ENCODE peak calls at places on chromosomes 12 and 14, in five cellular contexts. One of them, this sample, is unnamed.

GRCh38 chr12:23359975-23360638 is 589.4 kb downstream of the SOX5 start:
- DNase-seq in PC-9: no peak
- DNase-seq in HCT116: no peak
- DNase-seq in kidney epithelial cell: no peak
- DNase-seq in GM23338: no peak
- DNase-seq in this sample: no peak

GRCh38 chr14:38217538-38217937 is 9.8 kb downstream of the SSTR1 start:
- DNase-seq in kidney epithelial cell: no peak
- DNase-seq in GM23338: peak
- DNase-seq in PC-9: no peak
- DNase-seq in HCT116: no peak
- DNase-seq in this sample: no peak

GRCh38 chr14:69922198-69922597 is 43.0 kb downstream of the SMOC1 start:
- DNase-seq in PC-9: no peak
- DNase-seq in kidney epithelial cell: no peak
- DNase-seq in GM23338: no peak
- DNase-seq in HCT116: no peak
- DNase-seq in this sample: no peak

GRCh38 chr12:32116897-32117296 is 10.2 kb downstream of the BICD1 start:
- DNase-seq in kidney epithelial cell: no peak
- DNase-seq in GM23338: no peak
- DNase-seq in HCT116: no peak
- DNase-seq in PC-9: no peak
- DNase-seq in this sample: peak

GRCh38 chr14:90996967-90997366 is 63.5 kb downstream of the RPS6KA5 start:
- DNase-seq in PC-9: no peak
- DNase-seq in HCT116: no peak
- DNase-seq in GM23338: no peak
- DNase-seq in kidney epithelial cell: no peak
- DNase-seq in this sample: no peak

GRCh38 chr12:52415870-52416750 is 10.0 kb upstream of the KRT82 start:
- DNase-seq in kidney epithelial cell: no peak
- DNase-seq in HCT116: no peak
- DNase-seq in GM23338: no peak
- DNase-seq in PC-9: peak
- DNase-seq in this sample: peak

GRCh38 chr12:71626768-71627167 is 36.9 kb downstream of the ZFC3H1 start:
- DNase-seq in kidney epithelial cell: no peak
- DNase-seq in GM23338: no peak
- DNase-seq in HCT116: no peak
- DNase-seq in PC-9: no peak
- DNase-seq in this sample: peak

GRCh38 chr14:34359423-34360120 is 102.5 kb downstream of the SPTSSA start:
- DNase-seq in PC-9: no peak
- DNase-seq in GM23338: no peak
- DNase-seq in HCT116: no peak
- DNase-seq in kidney epithelial cell: no peak
- DNase-seq in this sample: no peak

GRCh38 chr14:66495214-66496098 is 9.3 kb downstream of the CCDC196 start:
- DNase-seq in kidney epithelial cell: peak
- DNase-seq in PC-9: peak
- DNase-seq in HCT116: peak
- DNase-seq in GM23338: peak
- DNase-seq in this sample: peak

GRCh38 chr14:74265312-74265965 is 26.2 kb downstream of the VSX2 start:
- DNase-seq in GM23338: no peak
- DNase-seq in kidney epithelial cell: no peak
- DNase-seq in PC-9: no peak
- DNase-seq in HCT116: no peak
- DNase-seq in this sample: no peak

GRCh38 chr14:57533214-57533613 is 39.6 kb upstream of the CCDC198 start:
- DNase-seq in GM23338: peak
- DNase-seq in kidney epithelial cell: no peak
- DNase-seq in HCT116: peak
- DNase-seq in PC-9: no peak
- DNase-seq in this sample: no peak

GRCh38 chr14:32693114-32693513 is 245.6 kb upstream of the NPAS3 start:
- DNase-seq in PC-9: no peak
- DNase-seq in kidney epithelial cell: peak
- DNase-seq in GM23338: peak
- DNase-seq in HCT116: no peak
- DNase-seq in this sample: peak

GRCh38 chr14:54117401-54117800 is 160.8 kb upstream of the BMP4 start:
- DNase-seq in HCT116: no peak
- DNase-seq in GM23338: no peak
- DNase-seq in PC-9: no peak
- DNase-seq in kidney epithelial cell: no peak
- DNase-seq in this sample: no peak

GRCh38 chr14:72256055-72256454 is 323.8 kb downstream of the RGS6 start:
- DNase-seq in PC-9: no peak
- DNase-seq in HCT116: peak
- DNase-seq in GM23338: no peak
- DNase-seq in kidney epithelial cell: peak
- DNase-seq in this sample: peak

GRCh38 chr12:104291867-104292524 is 11.5 kb upstream of the EID3 start:
- DNase-seq in kidney epithelial cell: no peak
- DNase-seq in GM23338: peak
- DNase-seq in PC-9: peak
- DNase-seq in HCT116: no peak
- DNase-seq in this sample: no peak

GRCh38 chr12:56931474-56931978 is 2.7 kb downstream of the SDR9C7 start:
- DNase-seq in HCT116: peak
- DNase-seq in GM23338: peak
- DNase-seq in kidney epithelial cell: no peak
- DNase-seq in PC-9: no peak
- DNase-seq in this sample: peak

GRCh38 chr12:56836317-56836716 is 73.2 kb downstream of the HSD17B6 start:
- DNase-seq in GM23338: no peak
- DNase-seq in kidney epithelial cell: no peak
- DNase-seq in PC-9: no peak
- DNase-seq in HCT116: no peak
- DNase-seq in this sample: peak

GRCh38 chr12:104522985-104523719 is 66.4 kb downstream of the CHST11 start:
- DNase-seq in PC-9: no peak
- DNase-seq in kidney epithelial cell: no peak
- DNase-seq in GM23338: no peak
- DNase-seq in HCT116: no peak
- DNase-seq in this sample: no peak

GRCh38 chr12:111462134-111462821 is 56.6 kb downstream of the SH2B3 start:
- DNase-seq in HCT116: no peak
- DNase-seq in kidney epithelial cell: no peak
- DNase-seq in GM23338: no peak
- DNase-seq in PC-9: no peak
- DNase-seq in this sample: peak

GRCh38 chr14:77980475-77981321 is 180.8 kb downstream of the ADCK1 start:
- DNase-seq in GM23338: peak
- DNase-seq in PC-9: no peak
- DNase-seq in HCT116: no peak
- DNase-seq in kidney epithelial cell: no peak
- DNase-seq in this sample: no peak
- H3K4me3 ChIP-seq in GM23338: peak
- H3K4me3 ChIP-seq in PC-9: no peak
- H3K4me3 ChIP-seq in HCT116: no peak
- H3K4me3 ChIP-seq in kidney epithelial cell: peak
- H3K4me3 ChIP-seq in this sample: peak

GRCh38 chr12:92035477-92035876 is 110.2 kb downstream of the BTG1 start:
- DNase-seq in GM23338: no peak
- DNase-seq in HCT116: no peak
- DNase-seq in PC-9: no peak
- DNase-seq in kidney epithelial cell: no peak
- DNase-seq in this sample: no peak
- H3K4me3 ChIP-seq in GM23338: no peak
- H3K4me3 ChIP-seq in HCT116: no peak
- H3K4me3 ChIP-seq in PC-9: no peak
- H3K4me3 ChIP-seq in kidney epithelial cell: no peak
- H3K4me3 ChIP-seq in this sample: peak

DNA sequence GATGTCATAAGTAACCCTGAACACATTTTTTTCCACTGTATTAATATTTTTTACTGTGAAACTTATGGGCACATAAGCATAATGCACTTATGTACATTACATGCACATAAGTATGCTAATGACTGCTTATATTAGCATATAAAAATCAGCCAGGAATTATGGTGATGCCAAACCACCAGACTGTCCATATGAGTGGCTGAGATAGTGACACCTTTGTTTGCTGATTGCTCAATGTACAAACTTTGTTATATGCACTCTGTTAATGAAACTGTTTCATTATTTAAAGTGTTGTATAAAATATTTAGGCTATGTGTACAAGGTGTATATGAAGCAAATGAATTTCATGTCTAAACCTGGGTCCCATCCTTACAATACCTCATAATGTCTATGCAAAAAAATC is 32.3 kb downstream of the USP44 start:
- DNase-seq in PC-9: no peak
- DNase-seq in GM23338: no peak
- DNase-seq in kidney epithelial cell: no peak
- DNase-seq in HCT116: no peak
- DNase-seq in this sample: no peak
- H3K4me3 ChIP-seq in PC-9: no peak
- H3K4me3 ChIP-seq in GM23338: no peak
- H3K4me3 ChIP-seq in kidney epithelial cell: no peak
- H3K4me3 ChIP-seq in HCT116: no peak
- H3K4me3 ChIP-seq in this sample: no peak

GRCh38 chr12:132474237-132474741 is 15.7 kb upstream of the FBRSL1 start:
- DNase-seq in HCT116: no peak
- DNase-seq in kidney epithelial cell: no peak
- DNase-seq in PC-9: no peak
- DNase-seq in GM23338: peak
- DNase-seq in this sample: no peak
- H3K4me3 ChIP-seq in HCT116: no peak
- H3K4me3 ChIP-seq in kidney epithelial cell: peak
- H3K4me3 ChIP-seq in PC-9: no peak
- H3K4me3 ChIP-seq in GM23338: peak
- H3K4me3 ChIP-seq in this sample: no peak

DNA sequence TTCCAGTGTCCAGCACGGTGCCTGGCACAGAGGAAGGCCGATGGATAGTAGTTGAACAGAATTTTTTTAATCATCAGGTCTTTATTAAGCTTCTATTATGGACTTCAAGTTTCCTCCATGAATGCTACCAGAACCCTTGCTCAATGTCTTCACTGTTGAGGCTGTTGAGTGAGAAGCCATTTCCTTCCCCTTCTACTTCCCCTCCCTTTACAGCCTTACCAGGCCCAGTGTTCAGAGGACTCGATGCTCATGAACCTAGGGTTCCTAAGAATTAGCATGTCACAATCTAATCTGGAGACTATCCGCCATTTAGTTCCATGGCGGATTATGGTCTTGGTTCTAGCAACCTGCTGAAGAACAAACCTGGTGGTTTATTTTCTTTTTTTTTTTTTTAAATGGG is 17.7 kb downstream of the ETV6 start:
- DNase-seq in PC-9: no peak
- DNase-seq in kidney epithelial cell: no peak
- DNase-seq in GM23338: no peak
- DNase-seq in HCT116: no peak
- DNase-seq in this sample: no peak
- H3K4me3 ChIP-seq in PC-9: no peak
- H3K4me3 ChIP-seq in kidney epithelial cell: no peak
- H3K4me3 ChIP-seq in GM23338: no peak
- H3K4me3 ChIP-seq in HCT116: no peak
- H3K4me3 ChIP-seq in this sample: no peak

GRCh38 chr12:109925185-109925835 is 25.2 kb downstream of the TCHP start:
- DNase-seq in kidney epithelial cell: no peak
- DNase-seq in GM23338: no peak
- DNase-seq in HCT116: no peak
- DNase-seq in PC-9: no peak
- DNase-seq in this sample: no peak
- H3K4me3 ChIP-seq in kidney epithelial cell: no peak
- H3K4me3 ChIP-seq in GM23338: no peak
- H3K4me3 ChIP-seq in HCT116: no peak
- H3K4me3 ChIP-seq in PC-9: no peak
- H3K4me3 ChIP-seq in this sample: no peak

GRCh38 chr14:101820283-101820798 is 58.8 kb downstream of the PPP2R5C start:
- DNase-seq in PC-9: no peak
- DNase-seq in HCT116: no peak
- DNase-seq in kidney epithelial cell: no peak
- DNase-seq in GM23338: no peak
- DNase-seq in this sample: no peak

GRCh38 chr14:101821528-101821927 is 60.0 kb downstream of the PPP2R5C start:
- DNase-seq in GM23338: no peak
- DNase-seq in kidney epithelial cell: no peak
- DNase-seq in PC-9: no peak
- DNase-seq in HCT116: no peak
- DNase-seq in this sample: no peak

GRCh38 chr14:101815994-101816393 is 54.5 kb downstream of the PPP2R5C start:
- DNase-seq in GM23338: no peak
- DNase-seq in PC-9: no peak
- DNase-seq in kidney epithelial cell: no peak
- DNase-seq in HCT116: no peak
- DNase-seq in this sample: no peak

GRCh38 chr14:101817511-101818001 is 56.0 kb downstream of the PPP2R5C start:
- DNase-seq in PC-9: no peak
- DNase-seq in kidney epithelial cell: no peak
- DNase-seq in HCT116: no peak
- DNase-seq in GM23338: no peak
- DNase-seq in this sample: no peak

GRCh38 chr14:101819251-101819990 is 57.9 kb downstream of the PPP2R5C start:
- DNase-seq in HCT116: no peak
- DNase-seq in GM23338: no peak
- DNase-seq in PC-9: no peak
- DNase-seq in kidney epithelial cell: no peak
- DNase-seq in this sample: no peak
- H3K4me3 ChIP-seq in HCT116: no peak
- H3K4me3 ChIP-seq in GM23338: no peak
- H3K4me3 ChIP-seq in PC-9: no peak
- H3K4me3 ChIP-seq in kidney epithelial cell: no peak
- H3K4me3 ChIP-seq in this sample: no peak

GRCh38 chr14:104656014-104656714 is 33.3 kb upstream of the INF2 start:
- DNase-seq in PC-9: no peak
- DNase-seq in HCT116: no peak
- DNase-seq in kidney epithelial cell: no peak
- DNase-seq in GM23338: no peak
- DNase-seq in this sample: no peak

GRCh38 chr14:104655128-104655848 is 34.1 kb upstream of the INF2 start:
- DNase-seq in HCT116: no peak
- DNase-seq in GM23338: no peak
- DNase-seq in PC-9: no peak
- DNase-seq in kidney epithelial cell: no peak
- DNase-seq in this sample: no peak

GRCh38 chr14:104657563-104658324 is 31.7 kb upstream of the INF2 start:
- DNase-seq in PC-9: no peak
- DNase-seq in kidney epithelial cell: no peak
- DNase-seq in HCT116: no peak
- DNase-seq in GM23338: no peak
- DNase-seq in this sample: no peak

GRCh38 chr14:104658325-104658712 is 31.1 kb upstream of the INF2 start:
- DNase-seq in kidney epithelial cell: no peak
- DNase-seq in HCT116: no peak
- DNase-seq in PC-9: no peak
- DNase-seq in GM23338: no peak
- DNase-seq in this sample: no peak

DNA sequence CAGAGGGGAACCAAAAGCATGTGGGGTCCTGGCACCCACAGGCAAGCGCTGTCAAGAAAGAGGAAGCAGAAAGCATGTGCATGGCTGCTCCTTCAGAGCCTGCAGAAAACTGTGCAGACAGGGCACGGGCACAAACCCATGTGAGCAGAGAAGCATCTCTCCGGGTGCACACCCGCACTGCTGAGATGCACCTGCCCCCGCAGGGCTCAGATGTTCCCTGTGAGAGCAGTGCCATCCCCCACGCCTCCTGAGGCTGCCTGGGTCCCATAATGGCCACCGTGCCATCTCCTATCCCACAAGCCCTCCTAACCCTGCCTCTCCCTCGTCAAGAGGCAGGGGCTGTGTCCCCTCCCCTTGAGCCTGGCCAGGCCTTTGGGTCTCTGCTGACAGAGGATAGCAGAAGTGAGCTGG is 32.3 kb upstream of the INF2 start:
- DNase-seq in GM23338: no peak
- DNase-seq in PC-9: no peak
- DNase-seq in kidney epithelial cell: no peak
- DNase-seq in HCT116: no peak
- DNase-seq in this sample: no peak
- H3K4me3 ChIP-seq in GM23338: no peak
- H3K4me3 ChIP-seq in PC-9: no peak
- H3K4me3 ChIP-seq in kidney epithelial cell: no peak
- H3K4me3 ChIP-seq in HCT116: no peak
- H3K4me3 ChIP-seq in this sample: no peak

This sample was measured in astrocyte.